ENCODE peak calls at places on chromosomes 4 and X, in eight cellular contexts. R is natural killer cell, E is GM12864, L is GM13976, F is fibroblast of lung, T is mammary epithelial cell, I is Peyer's patch, O is osteoblast. D is an unnamed sample.

GRCh38 chr4:7778524-7779193 is 161.0 kb downstream of the AFAP1 start:
- DNase-seq in R (no peak), E (no peak), L (no peak), F (peak), T (no peak), I (no peak), O (peak), D (no peak)

GRCh38 chr4:124096290-124096689 is 616.2 kb downstream of the ANKRD50 start:
- DNase-seq in R (no peak), E (no peak), L (no peak), F (no peak), T (no peak), I (no peak), O (no peak), D (no peak)

GRCh38 chr4:119506761-119507160 is 121.8 kb downstream of the PDE5A start:
- DNase-seq in R (no peak), E (no peak), L (no peak), F (no peak), T (no peak), I (no peak), O (no peak), D (no peak)

GRCh38 chrX:134737061-134737460 is 78.8 kb upstream of the PLAC1 start:
- DNase-seq in R (no peak), E (no peak), L (no peak), F (peak), T (no peak), I (no peak), O (no peak), D (no peak)

GRCh38 chrX:110143454-110144210 is 140.7 kb downstream of the TMEM164 start:
- DNase-seq in R (no peak), E (no peak), L (no peak), F (no peak), T (peak), I (no peak), O (no peak), D (no peak)

GRCh38 chr4:78652282-78652876 is 100.8 kb downstream of the ANXA3 start:
- DNase-seq in R (no peak), E (no peak), L (no peak), F (peak), T (no peak), I (no peak), O (peak), D (no peak)

GRCh38 chrX:130118396-130118795 is 8.1 kb upstream of the ELF4 start:
- DNase-seq in R (no peak), E (no peak), L (no peak), F (peak), T (peak), I (no peak), O (no peak), D (no peak)

GRCh38 chrX:23857409-23857808 is 50.3 kb downstream of the APOO start:
- DNase-seq in R (no peak), E (no peak), L (no peak), F (no peak), T (peak), I (no peak), O (peak), D (no peak)

GRCh38 chr4:1411436-1412375 is 5.5 kb upstream of the NKX1-1 start:
- DNase-seq in R (no peak), E (no peak), L (peak), F (no peak), T (no peak), I (no peak), O (peak), D (peak)

GRCh38 chr4:80071643-80072606 is 1.1 kb downstream of the ANTXR2 start:
- DNase-seq in R (peak), E (no peak), L (peak), F (peak), T (peak), I (peak), O (peak), D (peak)

GRCh38 chr4:119025440-119025839 is 110.2 kb upstream of the MYOZ2 start:
- DNase-seq in R (no peak), E (no peak), L (no peak), F (peak), T (peak), I (no peak), O (no peak), D (no peak)

GRCh38 chr4:57068237-57068981 is 41.8 kb downstream of the IGFBP7 start:
- DNase-seq in R (no peak), E (no peak), L (no peak), F (no peak), T (no peak), I (no peak), O (no peak), D (no peak)

GRCh38 chr4:7121174-7121573 is 53.3 kb upstream of the GRPEL1 start:
- DNase-seq in R (no peak), E (no peak), L (no peak), F (no peak), T (no peak), I (no peak), O (peak), D (no peak)

GRCh38 chr4:154998284-154998683 is 210.2 kb upstream of the NPY2R start:
- DNase-seq in R (no peak), E (no peak), L (no peak), F (peak), T (no peak), I (no peak), O (peak), D (no peak)

GRCh38 chr4:36823199-36823967 is 421.2 kb upstream of the NWD2 start:
- DNase-seq in R (no peak), E (peak), L (no peak), F (no peak), T (no peak), I (no peak), O (no peak), D (no peak)

DNA sequence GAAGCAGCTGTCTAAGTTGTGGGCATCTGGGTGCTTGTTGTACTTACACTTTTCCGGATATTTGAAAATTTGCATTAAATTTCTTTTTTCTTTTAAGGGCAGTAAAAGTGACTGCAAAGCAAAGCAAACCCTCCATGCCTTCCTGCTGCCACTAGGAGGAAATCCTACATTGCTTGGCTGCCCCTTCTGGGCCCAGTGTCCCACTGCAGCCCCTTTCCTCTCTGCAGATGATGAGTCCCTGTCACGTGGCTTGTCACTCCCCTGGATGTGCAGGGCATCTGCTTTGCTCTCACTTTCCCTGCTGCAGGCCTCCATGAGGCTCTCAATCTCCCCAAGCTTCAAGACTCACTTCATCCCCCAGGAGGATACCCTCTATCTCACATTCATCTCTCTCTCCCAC is 12.7 kb downstream of the TSR2 start:
- DNase-seq in R (no peak), E (no peak), L (no peak), F (peak), T (no peak), I (no peak), O (no peak), D (no peak)
- TF ChIP-seq CTCF in R (no peak), E (peak), L (no peak), F (no peak), T (no peak), I (no peak), O (peak), D (no peak)

DNA sequence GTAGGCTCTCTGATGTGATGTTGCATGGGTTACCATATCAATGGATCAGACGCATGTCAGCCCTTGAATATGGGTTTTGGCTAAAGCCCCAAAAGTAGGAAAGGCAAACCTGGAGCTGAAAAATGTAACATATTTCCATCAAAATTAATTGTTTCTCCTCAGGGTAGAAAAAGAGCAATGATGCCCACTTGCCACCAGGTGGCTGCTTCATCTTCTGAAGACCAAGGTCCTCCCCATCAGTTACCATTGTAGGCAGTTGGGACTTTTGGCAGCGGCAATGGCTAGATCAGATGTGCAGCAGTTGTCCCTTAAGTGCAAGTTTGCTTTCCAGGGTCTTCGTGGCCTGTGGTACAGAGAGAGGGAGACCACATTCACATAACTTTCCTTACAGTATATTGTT is 118.2 kb downstream of the NAF1 start:
- DNase-seq in R (no peak), E (no peak), L (peak), F (peak), T (peak), I (no peak), O (peak), D (peak)
- TF ChIP-seq CTCF in R (no peak), E (peak), L (peak), F (peak), T (peak), I (peak), O (peak), D (peak)

DNA sequence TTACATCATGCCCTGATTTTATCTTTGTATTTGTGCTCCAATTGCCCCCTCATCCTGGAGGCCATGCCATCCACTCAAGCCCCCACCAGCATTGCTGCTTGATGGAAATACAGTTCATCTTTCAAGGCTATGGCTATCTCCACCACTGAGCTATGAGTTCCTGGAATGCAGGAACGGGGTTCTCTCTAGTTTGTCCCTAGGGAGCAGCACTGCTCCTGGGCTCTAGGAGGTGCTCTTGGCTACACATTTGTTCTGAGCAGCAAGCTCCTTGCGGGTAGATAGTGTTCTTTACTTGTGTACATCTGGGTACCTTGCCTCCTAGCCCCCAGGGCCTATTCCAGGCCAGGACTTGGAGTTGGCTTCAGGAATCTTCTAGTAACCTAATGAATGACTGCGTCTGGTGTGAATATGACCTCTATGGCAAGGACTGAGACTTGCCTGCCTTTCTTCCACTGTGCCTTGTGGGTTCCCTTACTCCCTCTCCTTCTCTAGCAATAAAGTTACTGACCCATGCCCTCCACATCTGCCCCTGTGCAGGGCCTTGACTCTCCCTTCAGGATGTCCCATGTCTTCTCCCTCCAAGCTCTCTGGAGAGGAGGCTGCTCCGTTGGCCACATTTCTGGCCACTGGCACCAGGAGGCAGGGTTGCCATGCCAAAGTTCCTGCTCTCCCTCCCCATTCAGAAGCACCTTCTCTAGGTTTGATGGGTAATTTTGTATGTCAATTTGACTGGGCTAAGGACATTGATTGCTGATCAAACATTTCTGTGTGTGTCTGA is 7.6 kb downstream of the CITED1 start:
- DNase-seq in R (no peak), E (no peak), L (peak), F (no peak), T (peak), I (no peak), O (peak), D (peak)
- TF ChIP-seq CTCF in R (no peak), E (peak), L (no peak), F (peak), T (peak), I (peak), O (peak), D (peak)

DNA sequence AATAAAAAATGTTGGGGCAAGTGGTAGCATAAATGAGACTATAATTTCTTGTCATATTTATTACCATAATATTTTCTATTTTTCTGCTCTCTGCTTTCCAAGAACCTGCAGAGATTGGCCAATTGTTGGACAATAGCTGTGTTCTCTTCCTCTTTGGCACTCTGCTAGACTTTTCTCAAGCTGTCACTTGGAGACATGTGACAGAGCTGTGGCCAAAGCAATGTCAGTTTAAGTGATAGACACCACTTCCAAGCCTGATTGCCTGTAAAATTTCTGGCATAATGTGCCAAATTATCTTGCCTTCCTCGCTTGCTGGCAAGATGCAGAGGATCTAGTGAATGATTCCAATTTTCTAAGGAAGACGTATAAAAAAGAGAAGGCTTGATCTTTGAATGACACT is 162.2 kb upstream of the NDST4 start:
- DNase-seq in R (no peak), E (no peak), L (no peak), F (no peak), T (no peak), I (no peak), O (peak), D (no peak)
- TF ChIP-seq CTCF in R (no peak), E (no peak), L (no peak), F (no peak), T (no peak), I (no peak), O (no peak), D (no peak)

GRCh38 chr4:2462992-2463762 is 5.7 kb upstream of the RNF4 start:
- DNase-seq in R (no peak), E (no peak), L (no peak), F (no peak), T (no peak), I (no peak), O (peak), D (no peak)
- TF ChIP-seq CTCF in R (no peak), E (no peak), L (no peak), F (no peak), T (no peak), I (no peak), O (no peak), D (no peak)

GRCh38 chrX:54758114-54759055 is 39.7 kb downstream of the ITIH6 start:
- DNase-seq in R (no peak), E (no peak), L (no peak), F (no peak), T (no peak), I (no peak), O (no peak), D (no peak)
- TF ChIP-seq CTCF in R (no peak), E (no peak), L (no peak), F (no peak), T (no peak), I (no peak), O (no peak), D (no peak)

GRCh38 chr4:16725252-16725651 is 173.2 kb downstream of the LDB2 start:
- DNase-seq in R (no peak), E (no peak), L (no peak), F (no peak), T (no peak), I (no peak), O (no peak), D (no peak)
- TF ChIP-seq CTCF in R (no peak), E (no peak), L (no peak), F (no peak), T (no peak), I (no peak), O (no peak), D (no peak)